ENCODE peak calls at places on chromosomes 3 and 15, in seven cellular contexts. K is neural progenitor cell, C is stomach, N is tibial nerve, E is neuronal stem cell, D is suprapubic skin, F is ovary. T is an unnamed sample. For H3K36me3, the result is how much of the 10 kb centered on the place peaks cover.

GRCh38 chr15:65791335-65792129 is 561 bp downstream of the DENND4A start:
- DNase-seq in K (peak), C (peak), N (peak), E (peak), D (peak), F (peak), T (peak)

GRCh38 chr3:47342812-47343211 is 38.0 kb upstream of the PTPN23 start:
- DNase-seq in K (no peak), C (no peak), N (no peak), E (no peak), D (no peak), F (no peak), T (no peak)

GRCh38 chr15:34124656-34125055 is 22.8 kb downstream of the PGBD4 start:
- DNase-seq in K (no peak), C (no peak), N (no peak), E (no peak), D (no peak), F (no peak), T (no peak)

GRCh38 chr3:3356836-3357235 is 177.3 kb upstream of the CRBN start:
- DNase-seq in K (no peak), C (no peak), N (no peak), E (no peak), D (no peak), F (no peak), T (no peak)

GRCh38 chr3:7876741-7877297 is 624.8 kb upstream of the LMCD1 start:
- DNase-seq in K (no peak), C (no peak), N (no peak), E (no peak), D (no peak), F (no peak), T (no peak)

GRCh38 chr15:78314181-78314581 is 14.8 kb upstream of the SKIC8 start:
- DNase-seq in K (no peak), C (no peak), N (no peak), E (no peak), D (no peak), F (no peak), T (no peak)

GRCh38 chr3:27559835-27560234 is 75.7 kb upstream of the SLC4A7 start:
- DNase-seq in K (no peak), C (no peak), N (no peak), E (no peak), D (no peak), F (no peak), T (peak)

GRCh38 chr3:157445897-157446296 is 9.2 kb downstream of the PTX3 start:
- DNase-seq in K (no peak), C (no peak), N (no peak), E (no peak), D (no peak), F (no peak), T (no peak)

GRCh38 chr3:57557088-57557537 is 1.0 kb downstream of the PDE12 start:
- DNase-seq in K (peak), C (peak), N (no peak), E (peak), D (no peak), F (no peak), T (no peak)

GRCh38 chr3:58562498-58562897 is 14.7 kb downstream of the FAM107A start:
- DNase-seq in K (no peak), C (no peak), N (no peak), E (no peak), D (peak), F (no peak), T (no peak)

GRCh38 chr3:9978664-9979349 is 7.8 kb downstream of the EMC3 start:
- DNase-seq in K (no peak), C (no peak), N (no peak), E (no peak), D (no peak), F (no peak), T (no peak)
- H3K36me3 ChIP-seq in K (under half), C (half or more), N (half or more), E (half or more), D (under half), F (under half), T (under half)

GRCh38 chr3:182740710-182741109 is 52.6 kb upstream of the ATP11B start:
- DNase-seq in K (no peak), C (peak), N (no peak), E (no peak), D (no peak), F (no peak), T (no peak)
- H3K27ac ChIP-seq in K (no peak), C (peak), N (no peak), E (no peak), D (peak), F (no peak), T (no peak)

GRCh38 chr3:138397983-138398382 is 36.4 kb upstream of the ESYT3 start:
- DNase-seq in K (no peak), C (no peak), N (no peak), E (no peak), D (peak), F (no peak), T (no peak)

GRCh38 chr3:138398791-138399575 is 35.4 kb upstream of the ESYT3 start:
- DNase-seq in K (no peak), C (no peak), N (no peak), E (no peak), D (peak), F (peak), T (no peak)

GRCh38 chr3:138396752-138397410 is 37.5 kb upstream of the ESYT3 start:
- DNase-seq in K (no peak), C (no peak), N (no peak), E (no peak), D (peak), F (no peak), T (no peak)

GRCh38 chr3:138394156-138394555 is 40.3 kb upstream of the ESYT3 start:
- DNase-seq in K (no peak), C (no peak), N (no peak), E (no peak), D (peak), F (no peak), T (no peak)

DNA sequence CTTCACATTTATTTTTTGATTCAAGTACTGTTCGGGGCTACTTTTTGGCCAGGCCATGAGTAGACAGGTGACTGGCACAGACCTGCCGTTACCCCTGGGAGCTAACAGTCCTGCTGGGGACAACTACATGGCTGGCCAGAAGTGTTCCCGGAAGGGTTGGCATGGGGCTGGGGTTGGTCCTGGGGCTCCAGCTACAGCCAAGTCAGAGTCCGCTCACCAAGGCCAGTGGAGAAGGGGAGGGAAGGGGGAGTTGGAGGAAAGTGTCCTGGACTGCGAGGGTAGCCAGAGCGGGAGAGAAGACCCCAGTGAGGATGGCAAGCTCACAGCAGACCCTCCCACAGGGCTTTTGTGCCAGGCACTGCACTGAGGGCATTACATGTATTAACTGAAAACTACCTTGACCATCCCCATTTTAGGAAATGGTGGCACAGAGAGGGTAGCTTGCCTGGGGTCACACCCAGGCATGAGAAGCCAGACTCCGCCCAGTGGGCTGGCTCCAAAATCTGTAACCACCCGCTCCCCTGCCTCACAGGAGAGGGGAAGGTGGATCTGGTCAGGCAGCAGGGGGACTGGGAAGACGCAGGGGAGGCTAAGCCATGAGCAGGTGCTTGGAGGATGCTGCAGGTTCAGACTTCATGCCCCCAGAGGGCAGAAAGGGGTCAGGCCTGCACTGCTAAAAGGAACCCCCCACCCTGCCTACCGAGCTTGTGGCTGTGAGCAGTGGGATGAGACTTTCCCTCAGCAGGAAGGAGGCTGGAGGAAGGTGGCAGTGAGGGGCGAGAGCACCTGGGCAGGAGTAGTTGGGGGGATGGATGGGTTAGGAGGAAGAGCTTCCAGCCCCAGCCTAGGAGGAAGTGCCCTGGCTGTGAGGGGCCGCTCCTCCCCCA is 38.3 kb upstream of the ESYT3 start:
- DNase-seq in K (no peak), C (no peak), N (no peak), E (no peak), D (peak), F (peak), T (no peak)
- H3K36me3 ChIP-seq in K (under half), C (under half), N (under half), E (under half), D (under half), F (under half), T (under half)

GRCh38 chr3:69241769-69242168 is 119.4 kb upstream of the LMOD3 start:
- DNase-seq in K (no peak), C (no peak), N (no peak), E (no peak), D (no peak), F (no peak), T (no peak)
- H3K27ac ChIP-seq in K (no peak), C (no peak), N (no peak), E (no peak), D (no peak), F (no peak), T (no peak)

GRCh38 chr3:134354612-134355275 is 19.5 kb downstream of the AMOTL2 start:
- DNase-seq in K (no peak), C (no peak), N (no peak), E (no peak), D (no peak), F (no peak), T (no peak)

GRCh38 chr3:134353831-134354611 is 20.2 kb downstream of the AMOTL2 start:
- DNase-seq in K (no peak), C (peak), N (no peak), E (no peak), D (no peak), F (no peak), T (no peak)

GRCh38 chr3:134356411-134357040 is 17.7 kb downstream of the AMOTL2 start:
- DNase-seq in K (no peak), C (no peak), N (no peak), E (no peak), D (no peak), F (no peak), T (no peak)

GRCh38 chr3:134357261-134357913 is 16.9 kb downstream of the AMOTL2 start:
- DNase-seq in K (no peak), C (no peak), N (no peak), E (no peak), D (no peak), F (no peak), T (no peak)

GRCh38 chr3:134355416-134355815 is 18.8 kb downstream of the AMOTL2 start:
- DNase-seq in K (no peak), C (no peak), N (no peak), E (no peak), D (no peak), F (no peak), T (no peak)
- H3K36me3 ChIP-seq in K (under half), C (half or more), N (half or more), E (half or more), D (half or more), F (under half), T (under half)

GRCh38 chr3:42742259-42742658 is 30.8 kb downstream of the CCDC13 start:
- DNase-seq in K (no peak), C (no peak), N (no peak), E (no peak), D (peak), F (no peak), T (no peak)

GRCh38 chr3:42742688-42743087 is 30.4 kb downstream of the CCDC13 start:
- DNase-seq in K (no peak), C (no peak), N (no peak), E (no peak), D (peak), F (no peak), T (no peak)

GRCh38 chr3:42743204-42743995 is 29.7 kb downstream of the CCDC13 start:
- DNase-seq in K (no peak), C (no peak), N (peak), E (no peak), D (peak), F (no peak), T (no peak)

GRCh38 chr3:42739401-42740158 is 33.5 kb downstream of the CCDC13 start:
- DNase-seq in K (no peak), C (no peak), N (no peak), E (no peak), D (peak), F (no peak), T (peak)

DNA sequence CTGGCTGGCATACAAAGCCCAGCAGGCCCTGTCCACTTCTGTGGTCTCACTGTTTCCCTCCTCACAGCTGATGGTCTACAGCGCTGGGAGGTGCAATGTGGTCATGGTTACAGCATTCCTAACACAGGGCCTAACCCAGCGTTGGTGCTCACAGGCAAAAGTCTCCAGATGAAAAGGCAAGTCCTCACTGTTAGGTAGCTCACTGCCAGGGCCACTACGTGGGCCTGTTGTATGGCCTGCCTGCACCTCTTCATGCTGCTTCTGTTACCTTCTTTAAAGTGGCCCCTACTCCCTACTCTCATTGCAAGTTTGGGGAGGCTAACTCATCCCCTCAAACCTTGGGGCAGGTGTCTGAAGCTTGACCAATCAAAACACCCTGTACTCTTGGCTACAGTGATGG is 31.3 kb downstream of the CCDC13 start:
- DNase-seq in K (no peak), C (no peak), N (no peak), E (no peak), D (peak), F (no peak), T (no peak)
- H3K27ac ChIP-seq in K (no peak), C (no peak), N (no peak), E (no peak), D (no peak), F (no peak), T (no peak)

GRCh38 chr15:70071799-70072198 is 25.9 kb downstream of the TLE3 start:
- DNase-seq in K (peak), C (no peak), N (no peak), E (peak), D (no peak), F (no peak), T (no peak)
- H3K36me3 ChIP-seq in K (under half), C (half or more), N (half or more), E (half or more), D (half or more), F (under half), T (half or more)

DNA sequence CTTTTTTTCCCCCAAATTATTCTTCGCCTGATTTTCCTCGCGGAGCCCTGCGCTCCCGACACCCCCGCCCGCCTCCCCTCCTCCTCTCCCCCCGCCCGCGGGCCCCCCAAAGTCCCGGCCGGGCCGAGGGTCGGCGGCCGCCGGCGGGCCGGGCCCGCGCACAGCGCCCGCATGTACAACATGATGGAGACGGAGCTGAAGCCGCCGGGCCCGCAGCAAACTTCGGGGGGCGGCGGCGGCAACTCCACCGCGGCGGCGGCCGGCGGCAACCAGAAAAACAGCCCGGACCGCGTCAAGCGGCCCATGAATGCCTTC is 422 bp downstream of the SOX2 start:
- DNase-seq in K (peak), C (no peak), N (no peak), E (no peak), D (no peak), F (no peak), T (no peak)
- H3K27ac ChIP-seq in K (peak), C (peak), N (peak), E (peak), D (no peak), F (no peak), T (no peak)